ENCODE peak calls at places on chromosomes 2 and 18, in six cellular contexts. C, S, U, D, L and B are unnamed samples.

GRCh38 chr2:63344575-63345284 is 243.5 kb downstream of the WDPCP start:
- DNase-seq in C (no peak), S (no peak), U (no peak), D (no peak), L (no peak), B (peak; percentile 37)

GRCh38 chr2:120470041-120470716 is 124.2 kb downstream of the INHBB start:
- DNase-seq in C (peak; percentile 91), S (no peak), U (no peak), D (no peak), L (peak; percentile 92), B (no peak)

GRCh38 chr2:74278176-74278575 is 65.0 kb downstream of the SLC4A5 start:
- DNase-seq in C (no peak), S (no peak), U (no peak), D (no peak), L (no peak), B (no peak)

GRCh38 chr2:138724296-138724695 is 55.9 kb downstream of the NXPH2 start:
- DNase-seq in C (no peak), S (peak; percentile 81), U (no peak), D (no peak), L (no peak), B (no peak)

GRCh38 chr2:236159778-236160170 is 8.4 kb downstream of the GBX2 start:
- DNase-seq in C (no peak), S (no peak), U (no peak), D (no peak), L (no peak), B (no peak)

GRCh38 chr2:108129636-108130035 is 110.1 kb upstream of the SULT1C3 start:
- DNase-seq in C (no peak), S (no peak), U (no peak), D (no peak), L (no peak), B (no peak)

GRCh38 chr2:47429795-47430194 is 26.8 kb downstream of the MSH2 start:
- DNase-seq in C (peak; percentile 23), S (no peak), U (no peak), D (no peak), L (no peak), B (no peak)

GRCh38 chr18:29271496-29271895 is 1094.6 kb upstream of the CDH2 start:
- DNase-seq in C (peak; percentile 43), S (no peak), U (no peak), D (no peak), L (no peak), B (no peak)

GRCh38 chr2:215847056-215847455 is 166.3 kb downstream of the MREG start:
- DNase-seq in C (no peak), S (no peak), U (no peak), D (no peak), L (no peak), B (no peak)

GRCh38 chr18:57771626-57772025 is 31.5 kb downstream of the ATP8B1 start:
- DNase-seq in C (no peak), S (no peak), U (no peak), D (no peak), L (no peak), B (no peak)

GRCh38 chr18:79911009-79911870 is 40.2 kb downstream of the SLC66A2 start:
- DNase-seq in C (no peak), S (peak; percentile 67), U (no peak), D (no peak), L (peak; percentile 17), B (no peak)

GRCh38 chr18:45221363-45221762 is 393.9 kb upstream of the SLC14A2 start:
- DNase-seq in C (no peak), S (no peak), U (no peak), D (no peak), L (no peak), B (no peak)

GRCh38 chr2:240412975-240413812 is 22.3 kb upstream of the GPC1 start:
- DNase-seq in C (no peak), S (no peak), U (peak; percentile 16), D (no peak), L (peak; percentile 13), B (no peak)

GRCh38 chr2:142088058-142088568 is 42.7 kb downstream of the LRP1B start:
- DNase-seq in C (no peak), S (no peak), U (no peak), D (no peak), L (no peak), B (no peak)

GRCh38 chr18:21362921-21363320 is 120.9 kb downstream of the GREB1L start:
- DNase-seq in C (no peak), S (no peak), U (no peak), D (no peak), L (no peak), B (no peak)

GRCh38 chr2:191636235-191636543 is 41.7 kb upstream of the NABP1 start:
- DNase-seq in C (peak; percentile 64), S (no peak), U (no peak), D (no peak), L (no peak), B (no peak)

GRCh38 chr2:230155359-230155758 is 64.4 kb downstream of the SP110 start:
- DNase-seq in C (no peak), S (no peak), U (no peak), D (no peak), L (no peak), B (no peak)

GRCh38 chr2:98720286-98720685 is 10.6 kb downstream of the MGAT4A start:
- DNase-seq in C (no peak), S (no peak), U (no peak), D (no peak), L (no peak), B (no peak)

GRCh38 chr2:97936199-97936598 is 59.5 kb downstream of the TMEM131 start:
- DNase-seq in C (no peak), S (peak; percentile 67), U (no peak), D (peak; percentile 47), L (no peak), B (peak; percentile 63)

GRCh38 chr2:144459937-144460336 is 60.0 kb downstream of the ZEB2 start:
- DNase-seq in C (no peak), S (no peak), U (no peak), D (no peak), L (no peak), B (no peak)

GRCh38 chr2:68434981-68435380 is 32.1 kb downstream of the FBXO48 start:
- DNase-seq in C (no peak), S (no peak), U (no peak), D (peak; percentile 76), L (no peak), B (no peak)

GRCh38 chr2:70901235-70902066 is 34.2 kb upstream of the ATP6V1B1 start:
- DNase-seq in C (no peak), S (peak; percentile 76), U (no peak), D (no peak), L (no peak), B (no peak)

GRCh38 chr18:34805117-34805882 is 95.2 kb downstream of the DTNA start:
- DNase-seq in C (no peak), S (no peak), U (no peak), D (no peak), L (no peak), B (no peak)

GRCh38 chr2:192414794-192415193 is 220.1 kb upstream of the TMEFF2 start:
- DNase-seq in C (no peak), S (no peak), U (no peak), D (no peak), L (no peak), B (no peak)

GRCh38 chr2:121969766-121970639 is 214.6 kb downstream of the TSN start:
- DNase-seq in C (no peak), S (no peak), U (no peak), D (no peak), L (no peak), B (no peak)
- H3K4me3 ChIP-seq in C (no peak overlapping the region), S (no peak overlapping the region), U (no peak overlapping the region), D (no peak overlapping the region), L (peak overlapping the region; percentile 12), B (no peak overlapping the region)

GRCh38 chr18:63262369-63263335 is 56.9 kb downstream of the BCL2 start:
- DNase-seq in C (no peak), S (no peak), U (peak; percentile 25), D (no peak), L (peak; percentile 55), B (no peak)
- H3K4me3 ChIP-seq in C (no peak overlapping the region), S (no peak overlapping the region), U (no peak overlapping the region), D (no peak overlapping the region), L (peak overlapping the region; percentile 18), B (no peak overlapping the region)

GRCh38 chr2:25977768-25978167 is 4.5 kb downstream of the KIF3C start:
- DNase-seq in C (no peak), S (no peak), U (no peak), D (no peak), L (no peak), B (no peak)
- H3K4me3 ChIP-seq in C (no peak overlapping the region), S (no peak overlapping the region), U (no peak overlapping the region), D (no peak overlapping the region), L (no peak overlapping the region), B (no peak overlapping the region)

GRCh38 chr2:44936275-44936674 is 5.2 kb upstream of the SIX3 start:
- DNase-seq in C (no peak), S (no peak), U (no peak), D (no peak), L (no peak), B (no peak)

GRCh38 chr2:44934024-44934423 is 7.5 kb upstream of the SIX3 start:
- DNase-seq in C (no peak), S (peak; percentile 65), U (no peak), D (no peak), L (no peak), B (no peak)

GRCh38 chr2:44935854-44936185 is 5.7 kb upstream of the SIX3 start:
- DNase-seq in C (no peak), S (no peak), U (no peak), D (no peak), L (no peak), B (no peak)

GRCh38 chr2:44934521-44934961 is 7.0 kb upstream of the SIX3 start:
- DNase-seq in C (no peak), S (peak; percentile 76), U (no peak), D (no peak), L (no peak), B (no peak)

DNA sequence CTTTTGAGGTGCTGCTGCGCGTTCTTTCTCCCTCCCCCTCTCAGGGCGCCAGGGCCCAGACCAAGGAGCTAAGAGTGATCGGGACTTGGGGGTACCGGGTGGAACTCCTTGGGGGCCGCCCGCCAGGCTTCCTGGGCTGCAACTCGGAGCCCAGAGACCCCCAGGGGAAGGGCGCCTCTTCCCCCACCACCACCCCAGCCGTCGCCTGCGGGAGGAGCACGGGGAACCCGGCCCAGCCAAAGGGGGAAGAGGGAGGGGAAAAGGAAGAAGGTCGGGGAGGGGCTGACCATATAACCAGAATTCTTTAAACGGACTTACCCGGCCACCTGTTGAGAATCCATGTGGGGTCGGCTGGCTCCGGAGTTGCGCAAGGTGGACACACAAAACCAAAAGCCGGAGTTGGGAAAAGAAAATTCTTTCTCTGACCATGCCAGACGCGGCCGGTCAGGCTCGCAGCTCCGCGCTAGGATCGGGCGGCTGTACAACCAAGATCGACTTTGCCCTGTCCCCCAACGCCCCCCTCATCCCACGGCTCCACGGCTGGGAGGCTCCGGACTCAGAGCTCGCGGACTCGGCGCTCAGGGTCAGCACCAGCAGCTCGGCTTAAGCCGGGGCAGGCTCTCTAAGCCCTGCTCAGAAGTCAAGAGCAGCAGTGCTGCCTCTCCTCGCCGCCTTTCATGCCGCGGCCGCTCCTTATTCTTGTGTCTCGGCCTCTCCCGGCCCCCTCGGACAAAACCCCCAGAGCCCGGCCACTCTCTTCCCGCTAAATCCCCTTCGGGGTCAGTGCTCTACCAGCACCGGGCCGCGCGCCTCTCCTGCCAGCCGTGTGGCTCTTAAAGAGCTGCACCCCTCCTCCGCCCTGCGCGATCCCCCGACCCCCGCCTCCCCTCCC is 6.3 kb upstream of the SIX3 start:
- DNase-seq in C (no peak), S (peak; percentile 83), U (no peak), D (no peak), L (no peak), B (no peak)
- H3K4me3 ChIP-seq in C (peak overlapping the region; percentile 17), S (peak overlapping the region; percentile 96), U (no peak overlapping the region), D (no peak overlapping the region), L (no peak overlapping the region), B (no peak overlapping the region)